ENCODE peak calls at places on chromosomes 16 and 17, in four cellular contexts. One of them, this sample, is unnamed.

GRCh38 chr17:372157-373152 is 19.8 kb upstream of the RPH3AL start:
- DNase-seq in cardiac fibroblast: no peak
- DNase-seq in mucosa of descending colon: no peak
- DNase-seq in mammary epithelial cell: no peak
- DNase-seq in this sample: no peak

GRCh38 chr17:58227733-58228132 is 8.7 kb upstream of the MKS1 start:
- DNase-seq in cardiac fibroblast: no peak
- DNase-seq in mucosa of descending colon: no peak
- DNase-seq in mammary epithelial cell: no peak
- DNase-seq in this sample: no peak

GRCh38 chr16:4010225-4011158 is 105.8 kb downstream of the ADCY9 start:
- DNase-seq in cardiac fibroblast: no peak
- DNase-seq in mucosa of descending colon: no peak
- DNase-seq in mammary epithelial cell: no peak
- DNase-seq in this sample: no peak

GRCh38 chr17:1736348-1737281 is 6.1 kb upstream of the SERPINF2 start:
- DNase-seq in cardiac fibroblast: peak
- DNase-seq in mucosa of descending colon: peak
- DNase-seq in mammary epithelial cell: peak
- DNase-seq in this sample: peak

GRCh38 chr17:64063766-64064224 is 43.4 kb upstream of the ICAM2 start:
- DNase-seq in cardiac fibroblast: peak
- DNase-seq in mucosa of descending colon: peak
- DNase-seq in mammary epithelial cell: no peak
- DNase-seq in this sample: peak

GRCh38 chr17:36133629-36134259 is 30.1 kb downstream of the CCL4 start:
- DNase-seq in cardiac fibroblast: peak
- DNase-seq in mucosa of descending colon: no peak
- DNase-seq in mammary epithelial cell: no peak
- DNase-seq in this sample: peak

GRCh38 chr16:83137326-83137770 is 510.6 kb downstream of the CDH13 start:
- DNase-seq in cardiac fibroblast: peak
- DNase-seq in mucosa of descending colon: no peak
- DNase-seq in mammary epithelial cell: peak
- DNase-seq in this sample: peak

GRCh38 chr17:74860999-74861553 is 1.4 kb upstream of the GRIN2C start:
- DNase-seq in cardiac fibroblast: no peak
- DNase-seq in mucosa of descending colon: no peak
- DNase-seq in mammary epithelial cell: no peak
- DNase-seq in this sample: no peak

GRCh38 chr17:44610871-44611270 is 45.4 kb upstream of the MEIOC start:
- DNase-seq in cardiac fibroblast: peak
- DNase-seq in mucosa of descending colon: no peak
- DNase-seq in mammary epithelial cell: no peak
- DNase-seq in this sample: peak

GRCh38 chr17:35875439-35876139 is 4.6 kb downstream of the CCL5 start:
- DNase-seq in cardiac fibroblast: no peak
- DNase-seq in mucosa of descending colon: no peak
- DNase-seq in mammary epithelial cell: no peak
- DNase-seq in this sample: no peak

GRCh38 chr16:46836521-46837292 is 5.7 kb upstream of the C16orf87 start:
- DNase-seq in cardiac fibroblast: no peak
- DNase-seq in mucosa of descending colon: no peak
- DNase-seq in mammary epithelial cell: no peak
- DNase-seq in this sample: no peak

GRCh38 chr17:50647187-50647586 is 12.5 kb downstream of the ABCC3 start:
- DNase-seq in cardiac fibroblast: no peak
- DNase-seq in mucosa of descending colon: peak
- DNase-seq in mammary epithelial cell: no peak
- DNase-seq in this sample: no peak

GRCh38 chr17:28724500-28725165 is 1.4 kb downstream of the TLCD1 start:
- DNase-seq in cardiac fibroblast: no peak
- DNase-seq in mucosa of descending colon: peak
- DNase-seq in mammary epithelial cell: no peak
- DNase-seq in this sample: no peak

GRCh38 chr17:8249621-8250020 is 532 bp downstream of the PFAS start:
- DNase-seq in cardiac fibroblast: no peak
- DNase-seq in mucosa of descending colon: no peak
- DNase-seq in mammary epithelial cell: no peak
- DNase-seq in this sample: peak

GRCh38 chr17:8244768-8245167 is 3.1 kb downstream of the CTC1 start:
- DNase-seq in cardiac fibroblast: no peak
- DNase-seq in mucosa of descending colon: no peak
- DNase-seq in mammary epithelial cell: no peak
- DNase-seq in this sample: no peak

GRCh38 chr17:8248751-8249607 is at the start of gene PFAS:
- DNase-seq in cardiac fibroblast: peak
- DNase-seq in mucosa of descending colon: peak
- DNase-seq in mammary epithelial cell: peak
- DNase-seq in this sample: peak

GRCh38 chr17:8237886-8238285 is 10.0 kb downstream of the CTC1 start:
- DNase-seq in cardiac fibroblast: no peak
- DNase-seq in mucosa of descending colon: no peak
- DNase-seq in mammary epithelial cell: no peak
- DNase-seq in this sample: no peak

DNA sequence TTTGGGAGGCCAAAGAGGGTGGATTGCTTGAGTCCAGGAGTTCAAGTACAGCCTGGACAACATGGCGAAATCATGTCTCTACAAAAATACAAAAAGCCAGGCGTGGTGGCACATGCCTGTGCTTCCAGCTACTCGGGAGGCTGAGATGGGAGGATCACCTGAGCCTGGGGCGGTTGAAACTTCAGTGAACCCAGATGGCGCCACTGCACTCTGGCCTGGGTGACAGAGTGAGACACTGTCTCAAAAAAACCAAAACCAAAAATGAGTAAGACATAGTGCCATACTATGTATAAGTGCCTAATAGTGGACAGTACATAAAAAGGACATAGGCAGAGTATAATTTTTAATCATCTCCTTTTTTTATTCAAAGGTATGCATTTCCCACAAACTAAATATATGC is 4.0 kb downstream of the CTC1 start:
- DNase-seq in cardiac fibroblast: no peak
- DNase-seq in mucosa of descending colon: no peak
- DNase-seq in mammary epithelial cell: no peak
- DNase-seq in this sample: no peak
- TF ChIP-seq CTCF in cardiac fibroblast: no peak
- TF ChIP-seq CTCF in mucosa of descending colon: no peak
- TF ChIP-seq CTCF in mammary epithelial cell: no peak
- TF ChIP-seq CTCF in this sample: no peak

GRCh38 chr16:70427786-70428177 is 11.1 kb downstream of the ST3GAL2 start:
- DNase-seq in cardiac fibroblast: no peak
- DNase-seq in mucosa of descending colon: no peak
- DNase-seq in mammary epithelial cell: no peak
- DNase-seq in this sample: no peak
- H3K4me3 ChIP-seq in cardiac fibroblast: no peak
- H3K4me3 ChIP-seq in mucosa of descending colon: no peak
- H3K4me3 ChIP-seq in mammary epithelial cell: no peak
- H3K4me3 ChIP-seq in this sample: no peak

DNA sequence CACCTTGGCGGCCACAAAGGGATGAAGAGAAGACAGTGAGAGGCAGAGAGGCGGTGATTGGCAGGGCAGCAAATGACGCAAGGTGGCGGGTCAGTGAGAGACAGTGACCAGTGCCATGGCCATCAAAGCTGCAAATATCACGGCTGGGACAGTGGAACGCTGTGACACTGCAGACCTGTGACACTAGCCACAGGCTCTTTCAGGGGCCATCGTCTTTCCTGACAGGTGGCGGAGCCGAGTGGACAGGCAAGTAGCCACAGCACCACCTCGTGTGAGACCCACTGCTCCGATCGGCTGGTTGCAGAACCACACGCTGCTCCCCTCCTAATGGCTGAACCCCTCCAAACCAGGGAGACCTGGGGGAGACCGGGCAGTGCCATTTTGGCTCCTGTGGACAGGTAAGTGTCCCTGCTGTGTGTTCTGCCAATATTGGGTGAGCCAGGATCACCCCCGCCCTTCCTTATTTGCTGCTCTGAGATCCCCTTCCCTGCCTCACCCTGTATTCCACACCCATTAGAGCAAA is 7.9 kb upstream of the ZNF778 start:
- DNase-seq in cardiac fibroblast: no peak
- DNase-seq in mucosa of descending colon: no peak
- DNase-seq in mammary epithelial cell: no peak
- DNase-seq in this sample: no peak
- TF ChIP-seq CTCF in cardiac fibroblast: no peak
- TF ChIP-seq CTCF in mucosa of descending colon: no peak
- TF ChIP-seq CTCF in mammary epithelial cell: no peak
- TF ChIP-seq CTCF in this sample: no peak

GRCh38 chr17:9958586-9959281 is 53.7 kb upstream of the RCVRN start:
- DNase-seq in cardiac fibroblast: no peak
- DNase-seq in mucosa of descending colon: no peak
- DNase-seq in mammary epithelial cell: no peak
- DNase-seq in this sample: no peak
- H3K4me3 ChIP-seq in cardiac fibroblast: no peak
- H3K4me3 ChIP-seq in mucosa of descending colon: no peak
- H3K4me3 ChIP-seq in mammary epithelial cell: no peak
- H3K4me3 ChIP-seq in this sample: no peak

DNA sequence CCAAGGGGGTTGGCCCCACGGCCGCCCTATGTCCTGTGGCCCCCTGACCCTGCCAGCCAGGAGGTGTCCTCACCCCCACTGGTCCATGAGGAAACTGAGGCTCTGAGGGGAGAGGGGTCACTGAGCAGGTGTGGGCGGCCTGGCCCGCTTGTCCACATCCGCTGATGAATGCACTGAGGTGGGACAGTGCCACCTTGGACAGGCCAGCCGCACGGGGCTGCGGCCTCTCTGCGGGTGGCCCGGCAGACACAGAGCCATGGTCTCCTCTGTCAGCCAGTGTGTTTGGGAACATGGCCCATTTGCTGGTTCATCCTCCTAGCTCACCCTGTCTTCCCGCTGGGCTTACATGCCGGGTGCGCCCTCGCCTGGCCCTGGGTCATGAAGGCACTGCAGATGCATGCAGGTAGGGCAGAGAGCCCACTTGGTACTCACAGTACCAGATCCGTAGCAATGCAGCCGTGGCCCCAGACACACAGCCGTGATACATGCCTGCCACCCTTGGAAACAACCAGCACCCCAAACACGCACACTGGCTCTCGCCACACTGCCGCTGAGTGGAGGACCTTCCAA is 93.9 kb downstream of the ENGASE start:
- DNase-seq in cardiac fibroblast: no peak
- DNase-seq in mucosa of descending colon: no peak
- DNase-seq in mammary epithelial cell: no peak
- DNase-seq in this sample: no peak
- TF ChIP-seq CTCF in cardiac fibroblast: no peak
- TF ChIP-seq CTCF in mucosa of descending colon: no peak
- TF ChIP-seq CTCF in mammary epithelial cell: peak
- TF ChIP-seq CTCF in this sample: no peak

GRCh38 chr17:32009262-32009542 is 2.0 kb downstream of the LRRC37B start:
- DNase-seq in cardiac fibroblast: no peak
- DNase-seq in mucosa of descending colon: no peak
- DNase-seq in mammary epithelial cell: no peak
- DNase-seq in this sample: no peak
- H3K4me3 ChIP-seq in cardiac fibroblast: no peak
- H3K4me3 ChIP-seq in mucosa of descending colon: no peak
- H3K4me3 ChIP-seq in mammary epithelial cell: no peak
- H3K4me3 ChIP-seq in this sample: no peak

This sample was measured in choroid plexus epithelial cell.